ENCODE peak calls at places on chromosomes 1 and 21, in six cellular contexts. X is upper lobe of left lung, P is heart left ventricle, R is adrenal gland, J is sigmoid colon, W is testis. N is an unnamed sample. For H3K4me1, the result is how much of the 10 kb centered on the place peaks cover.

GRCh38 chr1:217469983-217470382 is 160.9 kb downstream of the GPATCH2 start:
- DNase-seq in X (no peak), P (no peak), R (no peak), J (no peak), W (no peak), N (no peak)

GRCh38 chr1:104592926-104593325 is 843.2 kb downstream of the AMY1C start:
- DNase-seq in X (no peak), P (no peak), R (no peak), J (no peak), W (no peak), N (no peak)

GRCh38 chr1:53176452-53177344 is 19.9 kb upstream of the CPT2 start:
- DNase-seq in X (no peak), P (peak), R (no peak), J (peak), W (peak), N (no peak)

GRCh38 chr21:38623552-38623951 is 125.3 kb upstream of the ERG start:
- DNase-seq in X (no peak), P (no peak), R (no peak), J (no peak), W (no peak), N (no peak)

GRCh38 chr1:187626056-187626455 is 797.3 kb downstream of the PLA2G4A start:
- DNase-seq in X (no peak), P (no peak), R (no peak), J (no peak), W (no peak), N (no peak)

GRCh38 chr1:201633811-201634210 is 94.9 kb downstream of the NAV1 start:
- DNase-seq in X (no peak), P (no peak), R (no peak), J (no peak), W (no peak), N (no peak)

GRCh38 chr1:6782151-6782550 is 3.1 kb upstream of the CAMTA1 start:
- DNase-seq in X (no peak), P (no peak), R (no peak), J (no peak), W (no peak), N (no peak)

GRCh38 chr1:164953815-164954214 is 394.8 kb downstream of the PBX1 start:
- DNase-seq in X (no peak), P (no peak), R (no peak), J (no peak), W (no peak), N (no peak)

GRCh38 chr1:204261746-204262505 is 48.1 kb upstream of the GOLT1A start:
- DNase-seq in X (no peak), P (no peak), R (no peak), J (no peak), W (no peak), N (no peak)

GRCh38 chr1:197137322-197137721 is 9.1 kb downstream of the ASPM start:
- DNase-seq in X (no peak), P (no peak), R (no peak), J (no peak), W (no peak), N (no peak)

GRCh38 chr1:23585321-23586022 is 26.2 kb upstream of the ID3 start:
- DNase-seq in X (no peak), P (no peak), R (peak), J (peak), W (no peak), N (peak)

GRCh38 chr1:62294211-62294610 is 25.0 kb downstream of the KANK4 start:
- DNase-seq in X (no peak), P (no peak), R (no peak), J (no peak), W (no peak), N (no peak)

GRCh38 chr21:43757601-43758000 is 18.5 kb downstream of the CSTB start:
- DNase-seq in X (peak), P (no peak), R (peak), J (no peak), W (no peak), N (no peak)

GRCh38 chr1:12172042-12172851 is 5.5 kb downstream of the TNFRSF1B start:
- DNase-seq in X (no peak), P (no peak), R (no peak), J (no peak), W (no peak), N (no peak)

GRCh38 chr1:182575540-182576149 is 13.4 kb downstream of the RNASEL start:
- DNase-seq in X (no peak), P (no peak), R (peak), J (no peak), W (no peak), N (no peak)

GRCh38 chr1:121418369-121419049 is 233.7 kb downstream of the SRGAP2C start:
- DNase-seq in X (peak), P (no peak), R (no peak), J (no peak), W (no peak), N (no peak)

GRCh38 chr1:170044187-170044586 is 30.3 kb downstream of the KIFAP3 start:
- DNase-seq in X (no peak), P (no peak), R (no peak), J (no peak), W (no peak), N (no peak)

GRCh38 chr1:206864939-206865671 is at the start of gene IL20:
- DNase-seq in X (no peak), P (peak), R (peak), J (peak), W (peak), N (peak)

GRCh38 chr1:180294711-180295110 is 64.6 kb downstream of the LHX4 start:
- DNase-seq in X (no peak), P (no peak), R (no peak), J (no peak), W (no peak), N (no peak)
- TF ChIP-seq POLR2A in X (no peak), P (no peak), R (no peak), J (no peak), W (no peak), N (no peak)

GRCh38 chr1:27116697-27117096 is 38.2 kb downstream of the SLC9A1 start:
- DNase-seq in X (no peak), P (no peak), R (no peak), J (no peak), W (no peak), N (no peak)
- H3K4me1 ChIP-seq in X (half or more), P (under half), R (under half), J (under half), W (under half), N (half or more)

GRCh38 chr21:42271065-42271464 is 44.1 kb downstream of the TFF3 start:
- DNase-seq in X (no peak), P (no peak), R (no peak), J (no peak), W (no peak), N (no peak)
- TF ChIP-seq CTCF in X (no peak), P (no peak), R (no peak), J (no peak), W (no peak), N (no peak)

DNA sequence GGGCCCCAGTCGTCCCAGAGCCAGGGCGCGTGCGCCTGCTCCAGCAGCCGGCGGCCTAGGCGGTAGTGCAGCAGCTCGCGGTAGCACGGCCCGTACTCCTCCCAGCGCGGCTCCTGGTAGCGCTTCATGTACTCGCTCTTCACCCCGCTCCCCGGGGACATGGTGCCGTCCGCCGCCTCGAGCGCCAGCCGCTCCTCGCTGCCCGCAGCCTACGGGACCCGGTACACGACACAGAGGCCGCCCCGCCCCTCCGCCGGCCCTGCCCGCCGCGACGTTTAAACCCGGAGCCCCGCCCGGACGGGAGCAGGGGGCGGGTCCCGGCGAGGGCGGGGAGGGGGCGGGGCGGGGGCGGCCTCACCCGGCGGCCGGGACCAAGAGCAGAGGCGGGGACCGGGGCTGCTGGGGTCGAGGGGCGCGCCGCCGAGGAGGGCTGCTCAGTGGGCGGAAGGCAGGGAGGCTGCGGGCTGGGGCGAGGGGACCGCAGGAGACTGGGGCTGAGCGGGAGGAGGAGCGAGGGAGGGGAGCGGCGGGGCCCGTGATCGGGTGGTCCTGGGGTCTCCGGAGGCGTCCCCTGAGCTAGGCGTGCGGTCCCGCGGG is 444 bp downstream of the CCSAP start:
- DNase-seq in X (peak), P (peak), R (peak), J (peak), W (peak), N (peak)
- TF ChIP-seq POLR2A in X (peak), P (no peak), R (peak), J (peak), W (no peak), N (peak)

DNA sequence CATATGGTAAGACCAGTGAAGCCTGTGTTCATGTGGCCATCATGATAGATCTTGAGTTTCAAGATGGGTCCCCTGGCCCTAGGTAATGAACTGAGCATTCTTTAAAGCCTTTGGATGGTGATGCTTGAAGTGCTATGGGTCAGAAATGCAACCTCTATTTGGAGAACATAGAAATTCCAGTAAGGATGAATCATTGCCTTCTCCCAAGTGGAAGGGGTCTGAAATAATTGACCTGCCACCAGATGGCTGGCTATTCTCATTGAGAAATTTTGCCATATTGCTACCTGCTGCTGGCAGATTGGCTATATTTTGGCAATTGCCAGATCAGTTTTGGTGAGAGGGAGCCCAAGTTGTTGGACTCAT is 739 bp upstream of the IFI6 start:
- DNase-seq in X (no peak), P (no peak), R (no peak), J (no peak), W (no peak), N (no peak)
- H3K4me1 ChIP-seq in X (under half), P (under half), R (under half), J (under half), W (under half), N (under half)

GRCh38 chr1:2968471-2968881 is 52.8 kb upstream of the ACTRT2 start:
- DNase-seq in X (peak), P (no peak), R (no peak), J (peak), W (no peak), N (no peak)

GRCh38 chr1:2967881-2968280 is 53.4 kb upstream of the ACTRT2 start:
- DNase-seq in X (no peak), P (no peak), R (no peak), J (peak), W (no peak), N (no peak)

GRCh38 chr1:2965676-2966075 is 55.6 kb upstream of the ACTRT2 start:
- DNase-seq in X (no peak), P (no peak), R (no peak), J (peak), W (no peak), N (no peak)

GRCh38 chr1:2966435-2966834 is 54.8 kb upstream of the ACTRT2 start:
- DNase-seq in X (peak), P (no peak), R (no peak), J (peak), W (no peak), N (no peak)

DNA sequence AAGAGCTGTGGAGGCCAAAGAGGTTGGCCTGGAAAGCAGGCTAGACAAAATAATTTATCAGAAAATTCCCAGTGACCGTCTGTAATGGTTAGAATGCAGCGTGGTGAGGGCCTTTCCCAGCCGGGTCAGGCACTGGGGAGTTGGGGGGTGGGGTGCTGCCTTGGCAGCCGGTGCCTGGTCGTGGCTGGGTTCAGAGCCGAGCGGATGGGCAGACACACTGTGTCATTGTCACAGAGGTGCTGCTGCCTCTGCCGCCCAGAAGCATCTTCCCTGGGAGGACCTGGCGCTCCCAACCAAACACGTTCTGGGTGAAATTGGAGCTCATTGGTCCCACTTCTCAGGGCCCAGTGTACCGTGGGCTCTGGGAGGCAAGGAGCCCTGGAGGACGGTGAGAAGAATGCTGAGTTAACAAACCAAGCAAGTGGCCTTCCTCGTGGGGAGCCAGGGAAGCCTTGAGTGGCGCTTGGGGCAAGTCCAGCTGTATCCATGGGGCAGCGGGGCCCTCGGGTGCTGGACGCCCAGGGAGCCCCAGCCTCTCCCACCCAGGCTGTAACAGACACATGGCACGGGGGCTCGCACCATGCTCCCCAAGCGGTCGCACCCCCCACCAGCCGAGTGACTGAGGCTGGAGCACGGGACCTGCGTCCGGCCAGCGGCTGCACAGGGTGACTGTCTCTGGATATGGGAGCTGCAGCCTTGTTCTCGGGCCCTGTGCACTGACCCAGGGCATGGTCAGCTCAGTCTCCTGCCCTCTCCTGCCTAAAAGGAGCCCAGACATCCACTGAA is 54.1 kb upstream of the ACTRT2 start:
- DNase-seq in X (peak), P (no peak), R (no peak), J (peak), W (no peak), N (no peak)
- TF ChIP-seq CTCF in X (no peak), P (no peak), R (no peak), J (no peak), W (no peak), N (no peak)

GRCh38 chr1:26471498-26472329 is 526 bp upstream of the HMGN2 start:
- DNase-seq in X (peak), P (peak), R (peak), J (peak), W (peak), N (peak)
- TF ChIP-seq POLR2A in X (no peak), P (no peak), R (no peak), J (no peak), W (no peak), N (no peak)